ENCODE peak calls at places on chromosome 11, in six cellular contexts. X is HCT116, N is WTC11, M is NB4, F is SK-N-SH, E is A549. U is an unnamed sample.

GRCh38 chr11:127620660-127621059 is 620.1 kb upstream of the KIRREL3 start:
- DNase-seq in X (no peak), N (no peak), M (peak), F (no peak), E (no peak), U (peak)

GRCh38 chr11:61829806-61830205 is 1.7 kb downstream of the FADS2 start:
- DNase-seq in X (no peak), N (no peak), M (no peak), F (no peak), E (no peak), U (no peak)

GRCh38 chr11:60528465-60528864 is 13.3 kb downstream of the MS4A13 start:
- DNase-seq in X (no peak), N (no peak), M (no peak), F (no peak), E (no peak), U (no peak)

GRCh38 chr11:14577835-14578529 is 57.8 kb upstream of the PSMA1 start:
- DNase-seq in X (no peak), N (no peak), M (no peak), F (no peak), E (no peak), U (no peak)

GRCh38 chr11:111960916-111961315 is 23.8 kb downstream of the DIXDC1 start:
- DNase-seq in X (no peak), N (peak), M (no peak), F (no peak), E (peak), U (no peak)

GRCh38 chr11:113873241-113873626 is 2.1 kb downstream of the USP28 start:
- DNase-seq in X (no peak), N (no peak), M (peak), F (no peak), E (no peak), U (peak)

GRCh38 chr11:88552377-88553029 is 215.0 kb upstream of the CTSC start:
- DNase-seq in X (peak), N (peak), M (peak), F (peak), E (peak), U (no peak)

GRCh38 chr11:111176603-111177002 is 68.9 kb upstream of the POU2AF2 start:
- DNase-seq in X (no peak), N (no peak), M (no peak), F (no peak), E (no peak), U (no peak)

GRCh38 chr11:133343951-133344350 is 188.3 kb downstream of the OPCML start:
- DNase-seq in X (no peak), N (no peak), M (peak), F (no peak), E (no peak), U (no peak)

GRCh38 chr11:95335989-95336388 is 105.0 kb upstream of the SESN3 start:
- DNase-seq in X (no peak), N (no peak), M (peak), F (no peak), E (no peak), U (no peak)

GRCh38 chr11:63371396-63371795 is 1.8 kb downstream of the SLC22A9 start:
- DNase-seq in X (no peak), N (no peak), M (no peak), F (no peak), E (no peak), U (no peak)

GRCh38 chr11:76253416-76253815 is 47.1 kb upstream of the WNT11 start:
- DNase-seq in X (no peak), N (no peak), M (no peak), F (no peak), E (no peak), U (no peak)

GRCh38 chr11:46633291-46634217 is 16.2 kb downstream of the ATG13 start:
- DNase-seq in X (no peak), N (no peak), M (peak), F (no peak), E (no peak), U (no peak)

GRCh38 chr11:10651579-10652361 is 41.8 kb downstream of the IRAG1 start:
- DNase-seq in X (peak), N (no peak), M (no peak), F (no peak), E (no peak), U (no peak)

GRCh38 chr11:117121176-117121575 is 22.9 kb upstream of the PAFAH1B2 start:
- DNase-seq in X (no peak), N (no peak), M (no peak), F (no peak), E (no peak), U (no peak)

GRCh38 chr11:131800452-131800851 is 430.0 kb downstream of the NTM start:
- DNase-seq in X (no peak), N (no peak), M (no peak), F (no peak), E (no peak), U (no peak)

GRCh38 chr11:20110908-20111669 is 49.2 kb downstream of the DBX1 start:
- DNase-seq in X (peak), N (peak), M (peak), F (peak), E (peak), U (peak)

GRCh38 chr11:84163115-84163514 is 876.9 kb upstream of the CCDC90B start:
- DNase-seq in X (no peak), N (no peak), M (no peak), F (no peak), E (no peak), U (no peak)

GRCh38 chr11:121063728-121064127 is 37.3 kb upstream of the TECTA start:
- DNase-seq in X (no peak), N (no peak), M (peak), F (no peak), E (peak), U (no peak)

GRCh38 chr11:36075053-36075452 is 131.2 kb downstream of the LDLRAD3 start:
- DNase-seq in X (no peak), N (no peak), M (no peak), F (no peak), E (no peak), U (peak)

GRCh38 chr11:79273781-79274180 is 167.0 kb downstream of the TENM4 start:
- DNase-seq in X (no peak), N (peak), M (peak), F (no peak), E (no peak), U (no peak)

GRCh38 chr11:34938621-34939020 is 22.2 kb downstream of the PDHX start:
- DNase-seq in X (no peak), N (no peak), M (no peak), F (no peak), E (no peak), U (no peak)

GRCh38 chr11:18307461-18308139 is 14.3 kb downstream of the HPS5 start:
- DNase-seq in X (no peak), N (no peak), M (no peak), F (no peak), E (no peak), U (no peak)

GRCh38 chr11:57779275-57779674 is 17.7 kb downstream of the CTNND1 start:
- DNase-seq in X (no peak), N (peak), M (no peak), F (no peak), E (peak), U (peak)

GRCh38 chr11:116600930-116601329 is 171.9 kb downstream of the BUD13 start:
- DNase-seq in X (no peak), N (no peak), M (no peak), F (no peak), E (no peak), U (no peak)

GRCh38 chr11:73716153-73717056 is 44.5 kb downstream of the RAB6A start:
- DNase-seq in X (no peak), N (no peak), M (peak), F (peak), E (peak), U (peak)

GRCh38 chr11:27718346-27718852 is 18.1 kb upstream of the BDNF start:
- DNase-seq in X (peak), N (peak), M (no peak), F (peak), E (peak), U (peak)

GRCh38 chr11:61347916-61348461 is 13.7 kb downstream of the CYB561A3 start:
- DNase-seq in X (no peak), N (no peak), M (peak), F (no peak), E (no peak), U (peak)

GRCh38 chr11:60984149-60984548 is 12.7 kb downstream of the CD6 start:
- DNase-seq in X (no peak), N (no peak), M (no peak), F (no peak), E (no peak), U (no peak)

GRCh38 chr11:111376453-111376871 is 2.6 kb downstream of the POU2AF1 start:
- DNase-seq in X (no peak), N (no peak), M (no peak), F (no peak), E (no peak), U (no peak)

GRCh38 chr11:119777940-119778339 is 48.9 kb upstream of the NECTIN1 start:
- DNase-seq in X (no peak), N (no peak), M (no peak), F (no peak), E (no peak), U (no peak)
- TF ChIP-seq MAX in X (no peak), N (no peak), M (no peak), F (no peak), E (no peak), U (no peak)

GRCh38 chr11:32034680-32035079 is 56.2 kb upstream of the RCN1 start:
- DNase-seq in X (no peak), N (no peak), M (no peak), F (no peak), E (no peak), U (no peak)
- TF ChIP-seq MAX in X (no peak), N (no peak), M (no peak), F (no peak), E (no peak), U (no peak)

DNA sequence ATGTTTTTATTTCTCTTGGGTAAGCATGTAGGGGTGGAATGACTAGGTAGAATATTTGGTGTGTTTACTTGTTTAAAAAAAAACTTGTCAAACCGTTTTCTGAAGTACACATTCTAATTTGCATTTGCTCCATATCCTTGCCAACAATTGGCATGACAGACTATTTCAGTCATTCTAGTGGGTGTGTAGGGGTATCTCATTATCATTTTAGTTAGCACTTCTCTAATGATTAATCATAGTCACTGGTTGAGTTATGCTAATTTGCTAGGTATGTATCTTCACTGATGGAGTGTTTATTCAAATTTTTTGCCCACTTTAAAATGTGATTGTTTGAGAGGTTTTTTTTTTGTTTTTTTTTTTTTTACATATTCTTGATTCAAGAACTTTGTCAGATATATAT is 64.3 kb downstream of the C11orf65 start:
- DNase-seq in X (no peak), N (no peak), M (no peak), F (no peak), E (no peak), U (no peak)
- TF ChIP-seq MAX in X (no peak), N (no peak), M (no peak), F (no peak), E (no peak), U (no peak)

GRCh38 chr11:71341173-71341572 is 88.8 kb upstream of the SHANK2 start:
- DNase-seq in X (no peak), N (no peak), M (no peak), F (no peak), E (no peak), U (no peak)
- TF ChIP-seq MAX in X (no peak), N (no peak), M (no peak), F (no peak), E (no peak), U (no peak)

GRCh38 chr11:614091-614582 is 1.6 kb downstream of the IRF7 start:
- DNase-seq in X (no peak), N (no peak), M (no peak), F (no peak), E (no peak), U (no peak)
- TF ChIP-seq MAX in X (no peak), N (no peak), M (no peak), F (no peak), E (no peak), U (no peak)

GRCh38 chr11:130061017-130061416 is 8.7 kb upstream of the APLP2 start:
- DNase-seq in X (no peak), N (no peak), M (no peak), F (no peak), E (no peak), U (no peak)

GRCh38 chr11:130068546-130068985 is 1.1 kb upstream of the APLP2 start:
- DNase-seq in X (no peak), N (peak), M (no peak), F (no peak), E (no peak), U (no peak)

GRCh38 chr11:130062030-130062429 is 7.7 kb upstream of the APLP2 start:
- DNase-seq in X (no peak), N (no peak), M (no peak), F (no peak), E (no peak), U (no peak)

GRCh38 chr11:130066338-130066737 is 3.4 kb upstream of the APLP2 start:
- DNase-seq in X (no peak), N (no peak), M (no peak), F (no peak), E (no peak), U (no peak)

GRCh38 chr11:130063398-130063797 is 6.3 kb upstream of the APLP2 start:
- DNase-seq in X (no peak), N (no peak), M (no peak), F (no peak), E (no peak), U (no peak)
- TF ChIP-seq MAX in X (no peak), N (no peak), M (no peak), F (no peak), E (no peak), U (no peak)

GRCh38 chr11:70713436-70713835 is 315.1 kb downstream of the CTTN start:
- DNase-seq in X (no peak), N (no peak), M (no peak), F (no peak), E (no peak), U (no peak)
- TF ChIP-seq MAX in X (no peak), N (no peak), M (no peak), F (no peak), E (no peak), U (no peak)

DNA sequence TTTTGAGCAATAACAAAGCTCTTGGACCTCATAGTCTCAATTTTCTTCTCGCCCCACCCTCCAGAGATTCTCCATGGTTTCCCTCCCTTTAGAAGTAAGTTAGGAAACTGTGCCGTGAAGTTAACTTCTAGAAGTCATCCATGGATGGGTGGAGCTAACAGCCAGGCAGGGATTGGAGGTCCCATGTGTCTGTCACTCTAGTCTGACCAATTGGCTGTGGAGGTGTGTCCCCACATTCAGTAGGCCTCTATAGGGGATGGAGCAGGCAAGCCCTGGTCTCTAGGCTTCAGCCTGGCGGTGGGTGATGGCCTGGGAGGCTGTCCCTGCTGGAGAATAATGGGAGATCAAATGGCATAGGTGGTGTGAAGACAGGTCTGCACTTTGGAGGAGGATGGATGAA is 50.7 kb downstream of the TP53I11 start:
- DNase-seq in X (peak), N (peak), M (peak), F (peak), E (peak), U (peak)
- TF ChIP-seq MAX in X (no peak), N (no peak), M (no peak), F (no peak), E (no peak), U (no peak)

U was measured in endothelial cell of umbilical vein.